ENCODE peak calls at places on chromosomes 2 and 18, in nine cellular contexts. H is left cardiac atrium; F is activated B cell treated with CpG ODN at 0.5 μM for 24 hours; N is RWPE2; Y is A549; T is PC-3; E is T-cell; V is activated CD8-positive, alpha-beta memory T cell treated with anti-CD3 and anti-CD28 coated beads, Interleukin-2, amount 10 ng/mL, durations not matched to agents 7 days and 5 days; C is CD8-positive, alpha-beta T cell. O is an unnamed sample.
A peak's percentile ranks its signal among the peaks of the same experiment; 100 is the strongest.

GRCh38 chr2:62817995-62818713 is 112.6 kb downstream of the EHBP1 start:
- ATAC-seq in H (no peak), F (no peak), N (peak; percentile 82), Y (no peak), T (peak; percentile 64), E (no peak), V (no peak), C (no peak), O (peak; percentile 47)

GRCh38 chr2:204550738-204551137 is 5.5 kb downstream of the PARD3B start:
- ATAC-seq in H (peak; percentile 47), F (no peak), N (peak; percentile 25), Y (no peak), T (peak; percentile 25), E (no peak), V (no peak), C (no peak), O (peak; percentile 85)

GRCh38 chr2:112293636-112294401 is 18.4 kb downstream of the ZC3H6 start:
- ATAC-seq in H (no peak), F (no peak), N (no peak), Y (no peak), T (no peak), E (no peak), V (no peak), C (no peak), O (no peak)

GRCh38 chr18:5457467-5457957 is 86.3 kb downstream of the EPB41L3 start:
- ATAC-seq in H (no peak), F (no peak), N (no peak), Y (no peak), T (no peak), E (no peak), V (no peak), C (no peak), O (no peak)

GRCh38 chr2:65071499-65072180 is 15.4 kb downstream of the CEP68 start:
- ATAC-seq in H (no peak), F (no peak), N (peak; percentile 8), Y (peak; percentile 66), T (peak; percentile 25), E (no peak), V (no peak), C (no peak), O (peak; percentile 12)

GRCh38 chr2:39541011-39541930 is 104.2 kb upstream of the MAP4K3 start:
- ATAC-seq in H (peak; percentile 57), F (no peak), N (no peak), Y (no peak), T (no peak), E (no peak), V (no peak), C (no peak), O (no peak)

GRCh38 chr2:219783551-219783950 is 156.1 kb downstream of the SLC4A3 start:
- ATAC-seq in H (no peak), F (no peak), N (no peak), Y (no peak), T (no peak), E (no peak), V (no peak), C (no peak), O (no peak)

GRCh38 chr2:196171946-196172345 is 568 bp upstream of the STK17B start:
- ATAC-seq in H (no peak), F (peak; percentile 1), N (no peak), Y (no peak), T (no peak), E (peak; percentile 12), V (peak; percentile 3), C (peak; percentile 2), O (no peak)

GRCh38 chr18:2179498-2180183 is 391.7 kb downstream of the METTL4 start:
- ATAC-seq in H (no peak), F (no peak), N (no peak), Y (no peak), T (no peak), E (no peak), V (no peak), C (no peak), O (no peak)

GRCh38 chr2:189933911-189934399 is 128.6 kb downstream of the MSTN start:
- ATAC-seq in H (no peak), F (no peak), N (peak; percentile 98), Y (peak; percentile 90), T (peak; percentile 94), E (no peak), V (no peak), C (no peak), O (peak; percentile 93)

GRCh38 chr2:180524458-180524857 is 455.9 kb upstream of the UBE2E3 start:
- ATAC-seq in H (no peak), F (no peak), N (no peak), Y (no peak), T (no peak), E (no peak), V (no peak), C (no peak), O (no peak)

GRCh38 chr18:48949051-48949605 is 1.6 kb downstream of the SMAD7 start:
- ATAC-seq in H (no peak), F (no peak), N (no peak), Y (peak; percentile 1), T (no peak), E (peak; percentile 7), V (peak; percentile 4), C (peak; percentile 9), O (no peak)

GRCh38 chr18:45588284-45588683 is 27.0 kb upstream of the SLC14A2 start:
- ATAC-seq in H (peak; percentile 5), F (no peak), N (no peak), Y (no peak), T (no peak), E (no peak), V (no peak), C (no peak), O (no peak)

GRCh38 chr2:10932345-10933151 is 20.8 kb downstream of the KCNF1 start:
- ATAC-seq in H (no peak), F (no peak), N (no peak), Y (no peak), T (no peak), E (no peak), V (no peak), C (no peak), O (no peak)

GRCh38 chr2:241036964-241037421 is 38.6 kb downstream of the SNED1 start:
- ATAC-seq in H (no peak), F (peak; percentile 31), N (no peak), Y (no peak), T (no peak), E (peak; percentile 47), V (peak; percentile 55), C (no peak), O (no peak)

GRCh38 chr2:24411488-24412146 is 51.3 kb upstream of the ITSN2 start:
- ATAC-seq in H (no peak), F (no peak), N (no peak), Y (no peak), T (no peak), E (no peak), V (no peak), C (no peak), O (no peak)

GRCh38 chr2:236353594-236353942 is 89.4 kb upstream of the ASB18 start:
- ATAC-seq in H (no peak), F (no peak), N (no peak), Y (no peak), T (no peak), E (no peak), V (no peak), C (no peak), O (no peak)

GRCh38 chr2:12948963-12949353 is 232.2 kb downstream of the TRIB2 start:
- ATAC-seq in H (no peak), F (peak; percentile 21), N (no peak), Y (no peak), T (no peak), E (peak; percentile 16), V (peak; percentile 82), C (no peak), O (no peak)

GRCh38 chr2:200223385-200223784 is 83.1 kb upstream of the SPATS2L start:
- ATAC-seq in H (no peak), F (no peak), N (no peak), Y (no peak), T (no peak), E (no peak), V (no peak), C (no peak), O (no peak)

GRCh38 chr2:68937346-68938055 is 15.2 kb downstream of the GKN2 start:
- ATAC-seq in H (no peak), F (no peak), N (no peak), Y (peak; percentile 53), T (no peak), E (no peak), V (no peak), C (no peak), O (no peak)

GRCh38 chr2:17580319-17580715 is 39.8 kb downstream of the VSNL1 start:
- ATAC-seq in H (no peak), F (no peak), N (no peak), Y (no peak), T (no peak), E (no peak), V (no peak), C (no peak), O (no peak)

GRCh38 chr2:71082402-71083252 is 14.2 kb downstream of the NAGK start:
- ATAC-seq in H (no peak), F (no peak), N (no peak), Y (no peak), T (no peak), E (peak; percentile 37), V (peak; percentile 76), C (peak; percentile 36), O (no peak)

GRCh38 chr2:105836840-105837692 is 92.4 kb downstream of the NCK2 start:
- ATAC-seq in H (no peak), F (no peak), N (no peak), Y (no peak), T (no peak), E (peak; percentile 16), V (peak; percentile 73), C (peak; percentile 46), O (no peak)

GRCh38 chr18:11665146-11665545 is 23.9 kb upstream of the GNAL start:
- ATAC-seq in H (no peak), F (no peak), N (no peak), Y (no peak), T (no peak), E (no peak), V (no peak), C (no peak), O (no peak)

GRCh38 chr2:28358668-28359201 is 33.9 kb upstream of the FOSL2 start:
- ATAC-seq in H (no peak), F (no peak), N (no peak), Y (no peak), T (no peak), E (no peak), V (peak; percentile 6), C (no peak), O (no peak)

GRCh38 chr2:29215073-29215472 is 99.9 kb downstream of the CLIP4 start:
- ATAC-seq in H (no peak), F (no peak), N (no peak), Y (no peak), T (no peak), E (no peak), V (no peak), C (no peak), O (no peak)

GRCh38 chr18:74373428-74373827 is 57.8 kb downstream of the C18orf63 start:
- ATAC-seq in H (peak; percentile 41), F (no peak), N (no peak), Y (no peak), T (no peak), E (peak; percentile 93), V (peak; percentile 91), C (peak; percentile 90), O (no peak)

GRCh38 chr2:99808801-99809200 is 319.0 kb upstream of the REV1 start:
- ATAC-seq in H (no peak), F (no peak), N (peak; percentile 89), Y (no peak), T (peak; percentile 56), E (no peak), V (no peak), C (no peak), O (no peak)

GRCh38 chr2:44708646-44709000 is 232.9 kb upstream of the SIX3 start:
- ATAC-seq in H (no peak), F (no peak), N (peak; percentile 68), Y (no peak), T (peak; percentile 51), E (no peak), V (no peak), C (no peak), O (no peak)

GRCh38 chr18:7576685-7577084 is 9.6 kb downstream of the PTPRM start:
- ATAC-seq in H (no peak), F (no peak), N (peak; percentile 74), Y (no peak), T (peak; percentile 69), E (no peak), V (no peak), C (no peak), O (no peak)

GRCh38 chr18:3248670-3249359 is 1.2 kb downstream of the MYL12A start:
- ATAC-seq in H (no peak), F (no peak), N (no peak), Y (no peak), T (no peak), E (no peak), V (no peak), C (no peak), O (no peak)